ENCODE peak calls at places on chromosomes 12 and 14, in eight cellular contexts. One of them, this sample, is unnamed.

GRCh38 chr14:68157971-68158371 is 338.4 kb downstream of the RAD51B start:
- DNase-seq in CD14-positive monocyte: no peak
- DNase-seq in germinal center: no peak
- DNase-seq in cerebellum: no peak
- DNase-seq in ureter: no peak
- DNase-seq in iris pigment epithelial cell: no peak
- DNase-seq in WTC11: no peak
- DNase-seq in stimulated activated CD4-positive, alpha-beta T cell treated with anti-CD3 and anti-CD28 coated beads, Interleukin-15, amount 100 ng/mL, for 1 hour: no peak
- DNase-seq in this sample: no peak

GRCh38 chr14:56413721-56414120 is 165.9 kb upstream of the TMEM260 start:
- DNase-seq in CD14-positive monocyte: no peak
- DNase-seq in germinal center: no peak
- DNase-seq in cerebellum: no peak
- DNase-seq in ureter: no peak
- DNase-seq in iris pigment epithelial cell: no peak
- DNase-seq in WTC11: no peak
- DNase-seq in stimulated activated CD4-positive, alpha-beta T cell treated with anti-CD3 and anti-CD28 coated beads, Interleukin-15, amount 100 ng/mL, for 1 hour: no peak
- DNase-seq in this sample: no peak

GRCh38 chr12:45966486-45966885 is 23.9 kb downstream of the SCAF11 start:
- DNase-seq in CD14-positive monocyte: no peak
- DNase-seq in germinal center: no peak
- DNase-seq in cerebellum: no peak
- DNase-seq in ureter: no peak
- DNase-seq in iris pigment epithelial cell: peak
- DNase-seq in WTC11: no peak
- DNase-seq in stimulated activated CD4-positive, alpha-beta T cell treated with anti-CD3 and anti-CD28 coated beads, Interleukin-15, amount 100 ng/mL, for 1 hour: no peak
- DNase-seq in this sample: no peak

GRCh38 chr12:51392556-51393237 is 1.5 kb upstream of the GALNT6 start:
- DNase-seq in CD14-positive monocyte: no peak
- DNase-seq in germinal center: peak
- DNase-seq in cerebellum: no peak
- DNase-seq in ureter: no peak
- DNase-seq in iris pigment epithelial cell: no peak
- DNase-seq in WTC11: peak
- DNase-seq in stimulated activated CD4-positive, alpha-beta T cell treated with anti-CD3 and anti-CD28 coated beads, Interleukin-15, amount 100 ng/mL, for 1 hour: peak
- DNase-seq in this sample: peak

GRCh38 chr12:59164226-59164625 is 243.9 kb upstream of the LRIG3 start:
- DNase-seq in CD14-positive monocyte: no peak
- DNase-seq in germinal center: no peak
- DNase-seq in cerebellum: no peak
- DNase-seq in ureter: no peak
- DNase-seq in iris pigment epithelial cell: peak
- DNase-seq in WTC11: no peak
- DNase-seq in stimulated activated CD4-positive, alpha-beta T cell treated with anti-CD3 and anti-CD28 coated beads, Interleukin-15, amount 100 ng/mL, for 1 hour: no peak
- DNase-seq in this sample: no peak

GRCh38 chr14:105255021-105255507 is 6.7 kb downstream of the BTBD6 start:
- DNase-seq in CD14-positive monocyte: no peak
- DNase-seq in germinal center: no peak
- DNase-seq in cerebellum: no peak
- DNase-seq in ureter: no peak
- DNase-seq in iris pigment epithelial cell: peak
- DNase-seq in WTC11: no peak
- DNase-seq in stimulated activated CD4-positive, alpha-beta T cell treated with anti-CD3 and anti-CD28 coated beads, Interleukin-15, amount 100 ng/mL, for 1 hour: no peak
- DNase-seq in this sample: no peak

GRCh38 chr14:70755655-70756054 is 53.7 kb downstream of the MAP3K9 start:
- DNase-seq in CD14-positive monocyte: no peak
- DNase-seq in germinal center: no peak
- DNase-seq in cerebellum: no peak
- DNase-seq in ureter: peak
- DNase-seq in iris pigment epithelial cell: peak
- DNase-seq in WTC11: no peak
- DNase-seq in stimulated activated CD4-positive, alpha-beta T cell treated with anti-CD3 and anti-CD28 coated beads, Interleukin-15, amount 100 ng/mL, for 1 hour: no peak
- DNase-seq in this sample: no peak

GRCh38 chr14:105064721-105065143 is 498 bp downstream of the GPR132 start:
- DNase-seq in CD14-positive monocyte: peak
- DNase-seq in germinal center: no peak
- DNase-seq in cerebellum: no peak
- DNase-seq in ureter: no peak
- DNase-seq in iris pigment epithelial cell: peak
- DNase-seq in WTC11: no peak
- DNase-seq in stimulated activated CD4-positive, alpha-beta T cell treated with anti-CD3 and anti-CD28 coated beads, Interleukin-15, amount 100 ng/mL, for 1 hour: no peak
- DNase-seq in this sample: no peak

GRCh38 chr12:29153231-29153630 is 4.2 kb downstream of the FAR2 start:
- DNase-seq in CD14-positive monocyte: no peak
- DNase-seq in germinal center: no peak
- DNase-seq in cerebellum: peak
- DNase-seq in ureter: no peak
- DNase-seq in iris pigment epithelial cell: no peak
- DNase-seq in WTC11: peak
- DNase-seq in stimulated activated CD4-positive, alpha-beta T cell treated with anti-CD3 and anti-CD28 coated beads, Interleukin-15, amount 100 ng/mL, for 1 hour: no peak
- DNase-seq in this sample: peak

GRCh38 chr14:95886366-95886765 is 9.7 kb downstream of the TUNAR start:
- DNase-seq in CD14-positive monocyte: no peak
- DNase-seq in germinal center: no peak
- DNase-seq in cerebellum: peak
- DNase-seq in ureter: no peak
- DNase-seq in iris pigment epithelial cell: no peak
- DNase-seq in WTC11: no peak
- DNase-seq in stimulated activated CD4-positive, alpha-beta T cell treated with anti-CD3 and anti-CD28 coated beads, Interleukin-15, amount 100 ng/mL, for 1 hour: no peak
- DNase-seq in this sample: no peak

GRCh38 chr14:72716471-72716870 is 177.4 kb downstream of the DPF3 start:
- DNase-seq in CD14-positive monocyte: no peak
- DNase-seq in germinal center: no peak
- DNase-seq in cerebellum: no peak
- DNase-seq in ureter: no peak
- DNase-seq in iris pigment epithelial cell: peak
- DNase-seq in WTC11: no peak
- DNase-seq in stimulated activated CD4-positive, alpha-beta T cell treated with anti-CD3 and anti-CD28 coated beads, Interleukin-15, amount 100 ng/mL, for 1 hour: no peak
- DNase-seq in this sample: no peak

GRCh38 chr12:84508325-84508861 is 404.2 kb downstream of the SLC6A15 start:
- DNase-seq in CD14-positive monocyte: no peak
- DNase-seq in germinal center: no peak
- DNase-seq in cerebellum: no peak
- DNase-seq in ureter: peak
- DNase-seq in iris pigment epithelial cell: peak
- DNase-seq in WTC11: no peak
- DNase-seq in stimulated activated CD4-positive, alpha-beta T cell treated with anti-CD3 and anti-CD28 coated beads, Interleukin-15, amount 100 ng/mL, for 1 hour: no peak
- DNase-seq in this sample: no peak

GRCh38 chr14:106459971-106460730 is 933.8 kb downstream of the TMEM121 start:
- DNase-seq in CD14-positive monocyte: no peak
- DNase-seq in germinal center: peak
- DNase-seq in cerebellum: no peak
- DNase-seq in ureter: no peak
- DNase-seq in iris pigment epithelial cell: no peak
- DNase-seq in WTC11: peak
- DNase-seq in stimulated activated CD4-positive, alpha-beta T cell treated with anti-CD3 and anti-CD28 coated beads, Interleukin-15, amount 100 ng/mL, for 1 hour: peak
- DNase-seq in this sample: no peak

GRCh38 chr12:75366629-75367028 is 24.3 kb upstream of the GLIPR1L2 start:
- DNase-seq in CD14-positive monocyte: no peak
- DNase-seq in germinal center: no peak
- DNase-seq in cerebellum: no peak
- DNase-seq in ureter: no peak
- DNase-seq in iris pigment epithelial cell: peak
- DNase-seq in WTC11: no peak
- DNase-seq in stimulated activated CD4-positive, alpha-beta T cell treated with anti-CD3 and anti-CD28 coated beads, Interleukin-15, amount 100 ng/mL, for 1 hour: no peak
- DNase-seq in this sample: peak

GRCh38 chr12:51005671-51006070 is 20.5 kb downstream of the SLC11A2 start:
- DNase-seq in CD14-positive monocyte: no peak
- DNase-seq in germinal center: no peak
- DNase-seq in cerebellum: no peak
- DNase-seq in ureter: no peak
- DNase-seq in iris pigment epithelial cell: no peak
- DNase-seq in WTC11: no peak
- DNase-seq in stimulated activated CD4-positive, alpha-beta T cell treated with anti-CD3 and anti-CD28 coated beads, Interleukin-15, amount 100 ng/mL, for 1 hour: no peak
- DNase-seq in this sample: no peak

GRCh38 chr12:97951717-97952116 is 489.1 kb downstream of the RMST start:
- DNase-seq in CD14-positive monocyte: no peak
- DNase-seq in germinal center: no peak
- DNase-seq in cerebellum: no peak
- DNase-seq in ureter: no peak
- DNase-seq in iris pigment epithelial cell: no peak
- DNase-seq in WTC11: no peak
- DNase-seq in stimulated activated CD4-positive, alpha-beta T cell treated with anti-CD3 and anti-CD28 coated beads, Interleukin-15, amount 100 ng/mL, for 1 hour: no peak
- DNase-seq in this sample: no peak

GRCh38 chr12:87196329-87196728 is 832.9 kb downstream of the C12orf50 start:
- DNase-seq in CD14-positive monocyte: no peak
- DNase-seq in germinal center: no peak
- DNase-seq in cerebellum: peak
- DNase-seq in ureter: no peak
- DNase-seq in iris pigment epithelial cell: peak
- DNase-seq in WTC11: no peak
- DNase-seq in stimulated activated CD4-positive, alpha-beta T cell treated with anti-CD3 and anti-CD28 coated beads, Interleukin-15, amount 100 ng/mL, for 1 hour: no peak
- DNase-seq in this sample: no peak

GRCh38 chr12:20004951-20005350 is 363.4 kb upstream of the PDE3A start:
- DNase-seq in CD14-positive monocyte: no peak
- DNase-seq in germinal center: no peak
- DNase-seq in cerebellum: no peak
- DNase-seq in ureter: no peak
- DNase-seq in iris pigment epithelial cell: no peak
- DNase-seq in WTC11: no peak
- DNase-seq in stimulated activated CD4-positive, alpha-beta T cell treated with anti-CD3 and anti-CD28 coated beads, Interleukin-15, amount 100 ng/mL, for 1 hour: no peak
- DNase-seq in this sample: no peak

GRCh38 chr12:131607658-131608447 is 103.0 kb upstream of the SFSWAP start:
- DNase-seq in CD14-positive monocyte: no peak
- DNase-seq in germinal center: no peak
- DNase-seq in cerebellum: no peak
- DNase-seq in ureter: no peak
- DNase-seq in iris pigment epithelial cell: no peak
- DNase-seq in WTC11: no peak
- DNase-seq in stimulated activated CD4-positive, alpha-beta T cell treated with anti-CD3 and anti-CD28 coated beads, Interleukin-15, amount 100 ng/mL, for 1 hour: no peak
- DNase-seq in this sample: no peak

GRCh38 chr12:58291106-58291505 is 349.7 kb downstream of the ATP23 start:
- DNase-seq in CD14-positive monocyte: no peak
- DNase-seq in germinal center: no peak
- DNase-seq in cerebellum: no peak
- DNase-seq in ureter: no peak
- DNase-seq in iris pigment epithelial cell: no peak
- DNase-seq in WTC11: no peak
- DNase-seq in stimulated activated CD4-positive, alpha-beta T cell treated with anti-CD3 and anti-CD28 coated beads, Interleukin-15, amount 100 ng/mL, for 1 hour: no peak
- DNase-seq in this sample: no peak